ENCODE peak calls at places on chromosomes 3 and 15, in six cellular contexts. X, G, W, K, F and B are unnamed samples.

GRCh38 chr3:32454731-32455608 is 47.7 kb downstream of the CMTM6 start:
- DNase-seq in X (no peak), G (no peak), W (no peak), K (no peak), F (no peak), B (no peak)

GRCh38 chr3:46076606-46077005 is 49.3 kb upstream of the XCR1 start:
- DNase-seq in X (no peak), G (no peak), W (no peak), K (no peak), F (peak), B (no peak)

GRCh38 chr3:146421814-146422748 is 47.3 kb downstream of the PLSCR2 start:
- DNase-seq in X (no peak), G (no peak), W (no peak), K (no peak), F (no peak), B (no peak)

GRCh38 chr15:50055333-50056278 is 63.4 kb downstream of the ATP8B4 start:
- DNase-seq in X (no peak), G (no peak), W (no peak), K (no peak), F (peak), B (peak)

GRCh38 chr15:31261266-31262142 is 65.1 kb upstream of the KLF13 start:
- DNase-seq in X (no peak), G (no peak), W (no peak), K (no peak), F (no peak), B (no peak)

GRCh38 chr3:9102240-9102841 is 139.1 kb upstream of the RAD18 start:
- DNase-seq in X (no peak), G (no peak), W (peak), K (no peak), F (no peak), B (peak)

GRCh38 chr3:99859855-99860254 is 42.2 kb downstream of the CMSS1 start:
- DNase-seq in X (no peak), G (no peak), W (no peak), K (no peak), F (no peak), B (no peak)

GRCh38 chr3:177596822-177597271 is 399.6 kb upstream of the TBL1XR1 start:
- DNase-seq in X (no peak), G (no peak), W (no peak), K (no peak), F (no peak), B (no peak)

GRCh38 chr3:122406198-122406597 is 9.7 kb downstream of the WDR5B start:
- DNase-seq in X (no peak), G (no peak), W (no peak), K (no peak), F (no peak), B (no peak)